ENCODE peak calls at places on chromosomes 6 and 20, in eight cellular contexts. P, N, C, V, E, T, O and B are unnamed samples.

GRCh38 chr6:108008363-108008762 is 50.4 kb upstream of the SEC63 start:
- DNase-seq in C (no peak), P (no peak), T (no peak), E (no peak), V (no peak), N (no peak), O (no peak), B (no peak)

GRCh38 chr6:79946242-79946641 is 1.1 kb downstream of the ELOVL4 start:
- DNase-seq in O (peak; percentile 1), P (peak; percentile 63), C (no peak), E (no peak), V (peak; percentile 5), N (no peak), T (no peak), B (peak; percentile 43)

GRCh38 chr20:32249030-32249738 is 28.3 kb upstream of the KIF3B start:
- DNase-seq in V (no peak), C (no peak), P (no peak), E (no peak), T (no peak), O (no peak), N (no peak), B (peak; percentile 57)

GRCh38 chr6:138601128-138601527 is 101.8 kb upstream of the NHSL1 start:
- DNase-seq in P (no peak), V (no peak), O (no peak), T (peak; percentile 88), E (no peak), C (no peak), N (no peak), B (no peak)

GRCh38 chr6:134416501-134417154 is 98.7 kb upstream of the SGK1 start:
- DNase-seq in E (no peak), C (no peak), O (no peak), T (no peak), V (peak; percentile 69), N (no peak), P (no peak), B (peak; percentile 57)

GRCh38 chr6:53986165-53986720 is 125.0 kb upstream of the MLIP start:
- DNase-seq in T (peak; percentile 75), C (no peak), N (no peak), P (peak; percentile 63), V (peak; percentile 76), O (peak; percentile 9), E (no peak), B (no peak)

GRCh38 chr6:99184696-99185095 is 164.8 kb downstream of the FAXC start:
- DNase-seq in V (no peak), O (no peak), N (no peak), P (no peak), E (no peak), C (no peak), T (no peak), B (no peak)

GRCh38 chr20:58682656-58683055 is 9.9 kb upstream of the NPEPL1 start:
- DNase-seq in E (no peak), O (no peak), N (no peak), V (no peak), P (no peak), T (no peak), C (no peak), B (no peak)

GRCh38 chr20:64146301-64146935 is 17.8 kb upstream of the MYT1 start:
- DNase-seq in E (no peak), N (no peak), P (no peak), V (no peak), T (no peak), O (no peak), C (no peak), B (peak; percentile 69)

GRCh38 chr20:48668451-48668946 is 159.3 kb downstream of the PREX1 start:
- DNase-seq in V (no peak), C (no peak), N (peak; percentile 80), P (no peak), E (no peak), O (no peak), T (no peak), B (peak; percentile 83)

GRCh38 chr6:156794963-156795362 is 17.8 kb downstream of the ARID1B start:
- DNase-seq in P (no peak), T (no peak), C (no peak), O (no peak), N (no peak), E (no peak), V (no peak), B (no peak)

GRCh38 chr6:43053545-43054205 is at the start of gene CUL7:
- DNase-seq in C (peak; percentile 93), E (peak; percentile 94), T (peak; percentile 95), V (peak; percentile 84), N (peak; percentile 96), O (peak; percentile 89), P (peak; percentile 96), B (peak; percentile 100)

GRCh38 chr6:150528648-150529285 is 70.9 kb upstream of the PLEKHG1 start:
- DNase-seq in T (peak; percentile 8), V (peak; percentile 56), C (no peak), O (no peak), P (peak; percentile 52), N (no peak), E (no peak), B (no peak)

GRCh38 chr6:14117158-14118090 is at the start of gene CD83:
- DNase-seq in N (peak; percentile 95), O (peak; percentile 89), P (peak; percentile 74), E (peak; percentile 84), V (peak; percentile 43), T (peak; percentile 51), C (peak; percentile 69), B (peak; percentile 94)

GRCh38 chr6:40532349-40533028 is 54.7 kb downstream of the LRFN2 start:
- DNase-seq in O (no peak), E (no peak), V (no peak), T (no peak), C (no peak), N (no peak), P (no peak), B (no peak)

GRCh38 chr6:136103763-136104311 is 146.3 kb downstream of the MTFR2 start:
- DNase-seq in E (no peak), V (no peak), N (no peak), C (peak; percentile 10), P (peak; percentile 97), O (no peak), T (peak; percentile 62), B (no peak)

GRCh38 chr6:136104556-136104955 is 145.6 kb downstream of the MTFR2 start:
- DNase-seq in T (no peak), V (no peak), P (no peak), N (no peak), O (no peak), E (no peak), C (no peak), B (no peak)

GRCh38 chr6:136108591-136108990 is 141.5 kb downstream of the MTFR2 start:
- DNase-seq in O (no peak), N (no peak), T (peak; percentile 66), V (no peak), C (no peak), P (no peak), E (no peak), B (no peak)

GRCh38 chr6:136103101-136103688 is 146.9 kb downstream of the MTFR2 start:
- DNase-seq in V (no peak), E (no peak), C (no peak), N (no peak), P (peak; percentile 40), T (peak; percentile 67), O (no peak), B (no peak)
- H3K27ac ChIP-seq in V (no peak overlapping the region), E (peak overlapping the region; percentile 85), C (no peak overlapping the region), N (no peak overlapping the region), P (peak overlapping the region; percentile 97), T (no peak overlapping the region), O (no peak overlapping the region), B (no peak overlapping the region)

GRCh38 chr20:42093542-42094440 is 475.6 kb upstream of the CHD6 start:
- DNase-seq in V (no peak), T (no peak), C (peak; percentile 23), P (no peak), E (no peak), O (no peak), N (no peak), B (no peak)

GRCh38 chr20:42102000-42102399 is 483.8 kb upstream of the CHD6 start:
- DNase-seq in E (no peak), N (peak; percentile 6), O (no peak), C (no peak), T (no peak), V (no peak), P (no peak), B (no peak)

GRCh38 chr20:42095221-42095620 is 477.0 kb upstream of the CHD6 start:
- DNase-seq in E (no peak), N (no peak), O (no peak), P (no peak), C (no peak), V (no peak), T (no peak), B (no peak)

GRCh38 chr20:42100137-42100704 is 482.0 kb upstream of the CHD6 start:
- DNase-seq in C (peak; percentile 27), T (no peak), N (no peak), E (no peak), V (no peak), P (no peak), O (no peak), B (no peak)

DNA sequence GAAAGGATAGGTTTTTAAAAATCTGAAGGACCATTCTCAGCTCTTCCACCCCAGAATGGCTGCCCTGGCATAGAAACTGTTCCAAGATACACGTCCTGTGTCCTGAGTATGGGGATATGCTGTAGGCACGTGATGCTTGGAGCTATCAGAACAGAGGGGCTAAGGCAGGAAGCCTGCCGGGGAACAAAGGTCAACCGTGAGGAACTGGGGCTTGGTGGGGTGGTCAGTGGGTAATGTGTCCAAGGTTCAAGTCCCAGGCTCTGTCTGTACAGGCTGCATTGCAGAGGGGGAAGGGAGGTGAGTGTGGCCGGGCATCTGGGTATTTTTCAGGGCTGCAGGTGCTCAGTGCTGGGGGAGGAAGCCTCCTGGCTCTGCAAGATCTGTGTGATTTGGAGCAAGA is 479.6 kb upstream of the CHD6 start:
- DNase-seq in E (no peak), O (no peak), C (no peak), P (no peak), N (no peak), V (no peak), T (no peak), B (no peak)
- H3K4me3 ChIP-seq in E (no peak overlapping the region), O (no peak overlapping the region), C (no peak overlapping the region), P (no peak overlapping the region), N (no peak overlapping the region), V (no peak overlapping the region), T (no peak overlapping the region), B (no peak overlapping the region)

GRCh38 chr6:25193147-25193864 is 85.9 kb upstream of the CARMIL1 start:
- DNase-seq in C (no peak), T (peak; percentile 96), P (no peak), E (no peak), O (no peak), N (no peak), V (peak; percentile 91), B (no peak)
- TF ChIP-seq CTCF in C (no peak), T (no peak), P (no peak), E (no peak), O (no peak), N (no peak), V (no peak), B (no peak)

DNA sequence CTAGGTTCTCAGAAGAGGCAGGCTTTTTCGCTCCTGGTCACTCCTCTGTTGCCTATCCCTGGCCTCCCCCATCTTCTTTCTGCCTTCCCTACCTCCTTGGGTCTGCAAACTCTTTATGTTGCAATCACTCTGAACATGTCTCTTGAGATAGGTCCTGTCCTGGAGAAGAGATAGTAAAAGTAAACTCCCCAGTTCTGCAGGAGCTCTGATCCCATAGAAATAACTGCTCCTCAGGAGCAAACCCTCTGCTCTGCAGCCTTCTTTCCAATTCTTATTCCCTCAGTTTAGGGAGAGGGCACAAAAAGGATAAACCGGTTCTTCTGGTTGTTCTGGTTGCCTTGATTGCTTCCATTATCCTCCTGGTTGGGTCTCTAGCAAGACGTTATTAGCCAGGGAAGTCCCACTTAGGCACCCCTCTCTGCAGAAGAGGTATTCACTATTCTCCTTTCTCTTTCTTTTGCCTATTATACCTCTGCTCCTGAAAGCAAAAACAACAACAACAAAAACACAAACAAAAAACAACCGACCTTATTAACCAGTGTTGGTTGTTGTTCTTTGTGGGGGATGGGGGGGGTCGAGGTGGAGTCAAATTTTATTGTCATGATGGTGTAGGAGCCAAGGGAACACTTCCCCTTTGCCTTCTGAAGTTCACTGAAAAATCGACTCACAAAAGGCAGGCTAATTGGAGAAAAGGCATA is 973 bp downstream of the TRIM38 start:
- DNase-seq in V (no peak), E (no peak), O (peak; percentile 28), T (peak; percentile 34), C (no peak), N (no peak), P (no peak), B (no peak)
- H3K27ac ChIP-seq in V (no peak overlapping the region), E (peak overlapping the region; percentile 91), O (peak overlapping the region; percentile 94), T (peak overlapping the region; percentile 44), C (peak overlapping the region; percentile 86), N (peak overlapping the region; percentile 89), P (no peak overlapping the region), B (peak overlapping the region; percentile 48)